ENCODE peak calls at places on chromosomes 3 and 15, in six cellular contexts. D is ovary, I is transverse colon, Y is body of pancreas, L is sigmoid colon, P is lower leg skin. B is an unnamed sample.

GRCh38 chr3:15327941-15328340 is 4.4 kb downstream of the SH3BP5 start:
- DNase-seq in P (no peak), I (peak), L (no peak), D (no peak), Y (peak), B (no peak)

GRCh38 chr3:132615911-132616310 is 18.8 kb downstream of the ACKR4 start:
- DNase-seq in D (no peak), I (no peak), P (no peak), Y (no peak), L (no peak), B (no peak)

GRCh38 chr3:107690522-107691138 is 167.9 kb downstream of the BBX start:
- DNase-seq in I (no peak), D (no peak), Y (no peak), L (no peak), P (no peak), B (no peak)

GRCh38 chr15:67067161-67067853 is 1.9 kb downstream of the SMAD3 start:
- DNase-seq in P (no peak), L (no peak), D (peak), Y (no peak), I (no peak), B (no peak)

GRCh38 chr3:107620534-107620933 is 97.8 kb downstream of the BBX start:
- DNase-seq in L (no peak), Y (no peak), P (no peak), D (no peak), I (no peak), B (no peak)

GRCh38 chr15:79635897-79636596 is 203.9 kb downstream of the MINAR1 start:
- DNase-seq in I (no peak), P (no peak), D (no peak), L (no peak), Y (no peak), B (no peak)

GRCh38 chr3:180700941-180701340 is 21.7 kb upstream of the CCDC39 start:
- DNase-seq in I (no peak), L (no peak), P (no peak), Y (no peak), D (no peak), B (no peak)

GRCh38 chr3:140898340-140899180 is 43.1 kb upstream of the SLC25A36 start:
- DNase-seq in P (no peak), L (no peak), D (no peak), I (no peak), Y (peak), B (no peak)

GRCh38 chr3:120170223-120170622 is 76.0 kb upstream of the GSK3B start:
- DNase-seq in I (no peak), Y (no peak), P (no peak), D (no peak), L (no peak), B (no peak)

GRCh38 chr3:38168151-38168987 is 3.0 kb downstream of the OXSR1 start:
- DNase-seq in P (no peak), I (no peak), L (no peak), D (no peak), Y (no peak), B (no peak)

GRCh38 chr3:44554626-44555592 is at the start of gene ZKSCAN7:
- DNase-seq in I (peak), L (peak), Y (peak), P (peak), D (peak), B (peak)

GRCh38 chr3:58355174-58355573 is 22.5 kb downstream of the PXK start:
- DNase-seq in Y (no peak), P (no peak), I (no peak), D (no peak), L (no peak), B (no peak)

GRCh38 chr3:197023241-197023997 is 6.2 kb downstream of the MELTF start:
- DNase-seq in I (no peak), Y (no peak), L (no peak), P (no peak), D (no peak), B (peak)

GRCh38 chr3:192063570-192063969 is 602.6 kb downstream of the PYDC2 start:
- DNase-seq in L (no peak), Y (peak), I (peak), D (no peak), P (no peak), B (peak)

GRCh38 chr3:181741428-181741827 is 29.7 kb downstream of the SOX2 start:
- DNase-seq in D (no peak), I (no peak), P (no peak), Y (no peak), L (no peak), B (no peak)

GRCh38 chr3:52606373-52607085 is 70.1 kb downstream of the UQCC5 start:
- DNase-seq in P (peak), L (no peak), Y (peak), D (no peak), I (peak), B (no peak)

GRCh38 chr3:5082658-5083030 is 39.4 kb upstream of the ARL8B start:
- DNase-seq in I (no peak), D (no peak), L (no peak), P (no peak), Y (no peak), B (no peak)

GRCh38 chr3:172622916-172623700 is 87.8 kb downstream of the NCEH1 start:
- DNase-seq in D (peak), P (no peak), L (no peak), Y (peak), I (peak), B (peak)

GRCh38 chr15:89778861-89779260 is 2.7 kb downstream of the MESP2 start:
- DNase-seq in L (no peak), I (no peak), Y (no peak), P (no peak), D (no peak), B (no peak)

GRCh38 chr3:184602406-184603155 is 41.0 kb downstream of the EPHB3 start:
- DNase-seq in L (peak), D (peak), P (no peak), Y (no peak), I (no peak), B (peak)

GRCh38 chr3:26099692-26100091 is 309.8 kb downstream of the OXSM start:
- DNase-seq in P (no peak), L (no peak), Y (no peak), I (no peak), D (no peak), B (no peak)

GRCh38 chr3:12559520-12559919 is 2.6 kb downstream of the MKRN2 start:
- DNase-seq in Y (no peak), L (no peak), I (no peak), P (no peak), D (no peak), B (no peak)

GRCh38 chr3:12560505-12561188 is 3.8 kb downstream of the MKRN2 start:
- DNase-seq in L (no peak), Y (no peak), I (no peak), D (no peak), P (no peak), B (no peak)

GRCh38 chr3:12562451-12562850 is 5.6 kb downstream of the MKRN2 start:
- DNase-seq in D (no peak), Y (no peak), I (no peak), P (no peak), L (no peak), B (no peak)

GRCh38 chr3:12558706-12559105 is 1.8 kb downstream of the MKRN2 start:
- DNase-seq in Y (no peak), P (no peak), D (no peak), L (no peak), I (no peak), B (no peak)

DNA sequence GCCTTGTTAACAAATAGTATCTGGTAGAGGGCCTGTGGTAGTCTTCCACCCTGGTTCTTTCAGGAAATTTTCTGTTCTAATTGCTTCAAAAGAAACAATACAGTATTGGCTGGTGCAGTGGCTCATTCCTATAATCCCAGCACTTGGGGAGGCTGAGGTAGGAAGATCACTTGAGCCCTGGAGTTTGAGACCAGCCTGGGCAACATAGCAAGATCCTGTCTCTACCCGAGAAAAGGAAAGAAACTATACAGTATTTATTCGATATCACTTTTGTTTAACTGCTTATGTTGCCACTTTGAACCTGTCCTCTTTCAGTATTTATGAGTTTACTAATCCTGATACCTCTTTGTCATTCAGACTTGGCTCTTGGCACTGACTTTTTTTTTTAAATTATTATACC is 4.5 kb downstream of the MKRN2 start:
- DNase-seq in Y (no peak), P (no peak), L (no peak), D (no peak), I (no peak), B (no peak)
- H3K4me3 ChIP-seq in Y (no peak), P (no peak), L (no peak), D (no peak), I (no peak), B (no peak)

DNA sequence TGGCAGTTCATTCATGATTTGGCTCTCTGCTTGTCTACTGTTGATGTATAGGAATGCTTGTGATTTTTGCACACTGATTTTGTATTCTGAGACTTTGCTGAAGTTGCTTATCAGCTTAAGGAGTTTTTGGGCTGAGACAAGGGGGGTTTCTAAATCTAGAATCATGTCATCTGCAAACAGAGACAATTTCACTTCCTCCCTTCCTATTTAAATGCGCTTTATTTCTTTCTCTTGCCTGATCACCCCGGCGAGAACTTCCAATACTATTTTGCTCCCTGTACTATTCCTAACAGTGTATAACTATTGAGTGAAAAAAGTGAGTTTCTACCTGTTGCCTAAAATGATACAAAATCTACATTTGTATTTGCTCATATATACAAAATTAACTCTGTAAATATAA is 128.3 kb downstream of the ULK4 start:
- DNase-seq in L (no peak), Y (no peak), D (no peak), I (no peak), P (no peak), B (no peak)
- TF ChIP-seq POLR2A in L (no peak), Y (no peak), D (no peak), I (no peak), P (no peak), B (no peak)

GRCh38 chr15:78050851-78051250 is 26.7 kb downstream of the TBC1D2B start:
- DNase-seq in D (no peak), Y (no peak), I (no peak), P (no peak), L (no peak), B (no peak)
- H3K4me3 ChIP-seq in D (no peak), Y (no peak), I (no peak), P (no peak), L (no peak), B (no peak)

DNA sequence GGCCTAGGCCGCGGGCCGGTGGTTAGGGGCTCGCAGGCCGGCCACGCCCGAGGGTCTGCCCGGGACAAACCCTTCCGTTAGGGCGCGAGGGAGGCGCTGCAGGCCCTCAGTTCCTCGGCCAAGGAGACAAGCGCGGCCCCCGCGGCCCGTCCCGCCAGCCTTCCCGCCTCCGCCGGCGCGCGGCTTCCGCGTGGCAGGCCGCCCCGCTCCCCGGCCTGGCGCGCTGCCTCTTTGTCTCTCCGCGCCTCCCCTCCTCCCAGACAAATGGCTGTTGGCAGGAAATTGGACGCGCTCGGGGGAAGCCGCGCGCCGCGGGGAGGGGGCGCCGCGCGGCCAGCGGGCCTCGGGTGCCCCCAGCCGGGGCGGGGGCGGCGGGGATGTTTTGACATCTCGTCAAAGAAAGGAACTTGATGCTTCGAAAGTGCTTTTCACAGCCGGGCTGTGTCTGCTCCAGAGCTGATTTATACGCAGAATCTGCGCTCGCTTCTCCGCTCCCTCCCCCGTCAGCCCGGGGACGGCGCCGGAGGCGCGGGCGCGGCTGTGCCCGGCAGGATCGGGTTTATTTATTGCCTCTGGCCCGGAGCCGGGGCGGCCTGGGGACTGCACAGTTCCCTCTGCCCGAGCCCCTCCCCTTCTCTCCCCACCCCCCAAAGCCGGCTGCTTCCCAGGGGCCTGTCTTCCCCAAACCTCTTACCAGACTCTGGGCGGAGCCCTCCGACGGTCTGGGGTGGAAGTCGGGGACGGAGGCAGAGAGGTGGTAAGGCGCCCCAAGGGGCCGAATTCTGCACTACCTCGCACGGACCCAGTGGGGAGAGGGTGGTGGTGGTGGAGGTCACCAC is 20.8 kb downstream of the SHF start:
- DNase-seq in Y (peak), D (peak), I (peak), P (peak), L (peak), B (peak)
- TF ChIP-seq POLR2A in Y (peak), D (peak), I (peak), P (no peak), L (peak), B (no peak)

DNA sequence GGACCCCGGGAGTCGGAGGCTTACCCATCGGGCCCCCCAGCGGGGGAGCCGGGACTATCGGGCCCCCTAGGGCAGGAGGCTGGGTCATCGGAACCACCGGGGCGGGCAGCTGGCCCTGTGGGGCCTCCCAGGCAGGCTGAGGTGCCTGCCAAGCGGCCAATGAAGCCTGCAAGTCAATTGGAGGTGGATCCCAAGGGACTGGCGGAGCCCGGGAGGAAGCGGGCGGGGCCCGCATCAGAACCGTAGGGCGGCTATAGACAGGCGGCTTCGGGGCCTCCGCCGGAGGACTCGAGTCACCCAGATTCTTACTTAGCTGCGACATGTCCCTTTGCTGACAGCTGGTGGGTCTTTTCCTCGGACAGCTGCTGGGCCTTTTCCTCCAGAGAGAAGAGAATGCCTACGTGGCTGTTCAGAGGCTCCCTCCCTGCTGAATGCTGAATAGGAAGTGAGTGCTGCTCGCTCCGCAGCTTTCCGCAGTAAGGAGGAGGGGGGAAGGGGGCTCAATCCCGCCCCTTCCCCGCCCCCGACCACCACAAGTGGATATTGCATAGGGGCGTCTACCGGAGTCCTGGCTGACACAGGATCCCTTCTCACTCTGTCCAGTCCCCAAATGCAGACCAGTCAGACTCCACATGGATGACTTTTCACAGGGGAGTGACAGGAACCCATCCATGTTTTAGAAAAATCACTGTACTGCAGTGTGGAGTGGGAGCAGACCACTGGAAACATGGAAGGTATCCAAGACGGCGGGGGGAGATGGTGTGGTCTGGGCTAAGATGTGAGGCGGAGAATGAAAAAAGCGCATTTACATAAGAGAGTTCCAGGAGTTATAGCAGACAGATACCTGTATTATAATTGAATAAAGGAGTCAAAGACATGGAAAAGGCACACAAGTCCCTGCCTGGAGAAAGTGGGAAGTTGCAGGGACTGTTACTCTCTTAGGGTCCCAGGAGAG is at the start of gene MAGEL2:
- DNase-seq in P (no peak), D (no peak), Y (no peak), L (no peak), I (no peak), B (no peak)
- H3K4me3 ChIP-seq in P (no peak), D (peak), Y (no peak), L (peak), I (no peak), B (peak)

DNA sequence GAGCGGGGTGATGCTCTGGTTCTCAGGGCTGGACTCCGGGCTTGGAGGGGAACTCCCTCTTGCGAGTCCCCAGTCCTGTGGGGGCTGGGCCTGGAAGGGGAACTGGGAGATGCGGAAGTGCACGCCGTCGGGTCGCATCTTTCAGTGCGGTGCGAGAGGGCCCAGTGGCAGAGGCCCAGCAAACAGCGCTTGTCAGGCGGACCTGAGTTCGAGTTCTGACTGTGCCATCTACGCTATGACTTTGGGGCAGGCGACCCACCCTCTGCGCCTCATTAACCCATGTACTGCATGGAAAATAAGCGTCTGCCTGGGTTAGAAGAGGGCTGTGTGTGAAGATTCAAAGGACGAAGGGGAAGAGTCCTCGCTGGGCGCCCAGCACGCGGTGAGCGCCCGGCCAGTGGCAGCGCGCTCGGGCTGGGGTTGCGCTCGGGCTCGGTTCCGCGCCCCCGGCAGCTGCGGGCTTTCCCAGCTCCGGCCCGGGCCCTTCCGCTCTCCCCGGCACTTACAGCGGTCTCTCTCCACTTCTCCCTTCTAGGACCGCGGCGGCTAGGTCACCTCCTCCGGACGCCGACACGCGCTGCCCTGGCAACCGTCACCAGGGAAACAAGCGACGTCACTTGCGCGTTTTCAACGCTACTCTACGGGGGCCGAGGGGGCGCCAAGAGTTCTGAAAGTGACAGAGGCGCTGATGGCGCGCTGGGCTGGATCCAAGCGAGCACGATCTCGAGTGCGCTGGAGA is at the start of gene CCDC13:
- DNase-seq in Y (peak), I (peak), D (peak), P (peak), L (peak), B (peak)
- TF ChIP-seq POLR2A in Y (peak), I (peak), D (no peak), P (no peak), L (no peak), B (no peak)

GRCh38 chr3:146160964-146161724 is at the start of gene PLOD2:
- DNase-seq in I (peak), L (peak), P (peak), Y (peak), D (peak), B (peak)

GRCh38 chr3:146161725-146162047 is 702 bp upstream of the PLOD2 start:
- DNase-seq in P (no peak), I (peak), L (peak), D (peak), Y (peak), B (peak)

GRCh38 chr3:146160233-146160963 is 586 bp downstream of the PLOD2 start:
- DNase-seq in L (peak), P (peak), Y (peak), D (peak), I (peak), B (peak)

GRCh38 chr3:146159037-146159436 is 1.9 kb downstream of the PLOD2 start:
- DNase-seq in Y (no peak), L (no peak), P (no peak), D (no peak), I (no peak), B (no peak)

DNA sequence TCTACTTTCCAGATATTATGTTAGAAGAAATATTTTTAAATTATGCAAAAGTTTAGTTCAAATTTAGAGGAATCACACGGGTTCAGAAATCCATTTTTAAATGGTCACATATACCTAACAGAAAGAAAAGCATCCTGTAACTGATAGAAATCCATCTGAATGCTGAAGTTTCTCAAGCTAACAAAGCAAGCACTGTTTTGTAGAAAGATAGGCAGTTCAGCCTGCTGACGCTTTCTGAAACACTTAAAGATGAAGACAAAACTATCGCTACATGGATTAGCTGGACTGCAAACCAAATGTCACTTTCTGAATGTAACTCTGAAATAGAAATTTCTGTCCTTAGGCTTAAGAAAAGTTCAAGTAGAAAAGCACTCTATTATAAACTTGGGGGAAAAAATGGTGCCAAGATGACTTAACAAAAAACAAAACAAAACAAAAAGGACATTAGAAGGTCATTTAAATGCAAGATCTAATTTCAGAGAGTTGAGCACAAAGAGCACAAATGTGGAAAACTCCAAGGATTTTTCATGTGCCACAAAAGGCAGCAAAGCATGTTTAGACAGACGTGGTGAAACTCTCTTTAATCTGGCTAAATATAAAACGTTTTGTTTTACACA is 1.3 kb downstream of the PLOD2 start:
- DNase-seq in P (no peak), L (no peak), I (no peak), D (no peak), Y (no peak), B (no peak)
- H3K4me3 ChIP-seq in P (no peak), L (peak), I (peak), D (peak), Y (peak), B (peak)